ENCODE peak calls at places on chromosomes 13 and 19, in ten cellular contexts. Z is stomach, B is testis, Q is tibial nerve, X is K562, C is ovary, T is breast epithelium, F is IMR-90, K is heart left ventricle, S is uterus. H is an unnamed sample. For H3K4me1, the result is how much of the 10 kb centered on the place peaks cover.

GRCh38 chr13:22454586-22454985 is 726.2 kb upstream of the SGCG start:
- DNase-seq in Z (no peak), B (no peak), Q (no peak), X (no peak), C (no peak), T (no peak), F (no peak), K (no peak), S (no peak), H (no peak)

GRCh38 chr13:112760931-112761330 is 71.1 kb downstream of the ATP11A start:
- DNase-seq in Z (no peak), B (no peak), Q (no peak), X (no peak), C (no peak), T (no peak), F (no peak), K (no peak), S (no peak), H (no peak)

GRCh38 chr19:12872255-12872654 is 9.0 kb downstream of the DNASE2 start:
- DNase-seq in Z (no peak), B (no peak), Q (no peak), X (no peak), C (no peak), T (no peak), F (no peak), K (no peak), S (no peak), H (no peak)

GRCh38 chr19:39949026-39949747 is 14.8 kb upstream of the FCGBP start:
- DNase-seq in Z (peak), B (no peak), Q (no peak), X (no peak), C (no peak), T (no peak), F (no peak), K (no peak), S (no peak), H (no peak)

GRCh38 chr13:77523386-77523785 is 12.1 kb upstream of the SCEL start:
- DNase-seq in Z (no peak), B (no peak), Q (no peak), X (no peak), C (no peak), T (no peak), F (no peak), K (no peak), S (no peak), H (no peak)

GRCh38 chr13:29453657-29454056 is 141.8 kb downstream of the SLC7A1 start:
- DNase-seq in Z (no peak), B (no peak), Q (no peak), X (no peak), C (no peak), T (no peak), F (no peak), K (no peak), S (no peak), H (no peak)

GRCh38 chr13:21606251-21606650 is 2.3 kb upstream of the MICU2 start:
- DNase-seq in Z (no peak), B (no peak), Q (no peak), X (no peak), C (no peak), T (no peak), F (no peak), K (no peak), S (no peak), H (no peak)

GRCh38 chr19:15672580-15673175 is at the start of gene CYP4F12:
- DNase-seq in Z (peak), B (peak), Q (peak), X (peak), C (peak), T (peak), F (no peak), K (peak), S (peak), H (peak)

GRCh38 chr13:28872427-28873176 is 52.5 kb downstream of the MTUS2 start:
- DNase-seq in Z (no peak), B (no peak), Q (no peak), X (no peak), C (no peak), T (no peak), F (no peak), K (no peak), S (no peak), H (no peak)

GRCh38 chr13:46687810-46688209 is 109.2 kb downstream of the ESD start:
- DNase-seq in Z (no peak), B (no peak), Q (no peak), X (no peak), C (no peak), T (no peak), F (peak), K (peak), S (no peak), H (peak)

GRCh38 chr13:54226866-54227265 is 1198.3 kb downstream of the OLFM4 start:
- DNase-seq in Z (no peak), B (no peak), Q (no peak), X (no peak), C (no peak), T (no peak), F (no peak), K (no peak), S (no peak), H (no peak)

GRCh38 chr19:2529473-2529918 is 53.6 kb downstream of the GADD45B start:
- DNase-seq in Z (no peak), B (no peak), Q (no peak), X (no peak), C (no peak), T (peak), F (peak), K (no peak), S (no peak), H (no peak)

GRCh38 chr13:94435604-94436226 is 43.8 kb downstream of the DCT start:
- DNase-seq in Z (no peak), B (no peak), Q (no peak), X (peak), C (no peak), T (no peak), F (peak), K (no peak), S (no peak), H (no peak)

GRCh38 chr19:17035842-17036424 is 9.3 kb upstream of the CPAMD8 start:
- DNase-seq in Z (peak), B (no peak), Q (no peak), X (peak), C (no peak), T (no peak), F (no peak), K (peak), S (no peak), H (peak)

GRCh38 chr13:94173312-94173854 is 306.1 kb downstream of the DCT start:
- DNase-seq in Z (no peak), B (no peak), Q (no peak), X (no peak), C (no peak), T (no peak), F (peak), K (no peak), S (no peak), H (no peak)

GRCh38 chr19:5559804-5560133 is 8.0 kb downstream of the TINCR start:
- DNase-seq in Z (no peak), B (no peak), Q (no peak), X (no peak), C (no peak), T (no peak), F (no peak), K (no peak), S (no peak), H (no peak)

GRCh38 chr13:87674143-87674772 is 3.1 kb downstream of the SLITRK5 start:
- DNase-seq in Z (no peak), B (no peak), Q (no peak), X (no peak), C (no peak), T (no peak), F (no peak), K (no peak), S (no peak), H (no peak)

GRCh38 chr13:109773786-109774185 is 12.6 kb downstream of the IRS2 start:
- DNase-seq in Z (no peak), B (no peak), Q (no peak), X (no peak), C (no peak), T (no peak), F (no peak), K (no peak), S (no peak), H (no peak)

GRCh38 chr19:21101511-21102242 is 19.7 kb downstream of the ZNF714 start:
- DNase-seq in Z (no peak), B (no peak), Q (no peak), X (no peak), C (no peak), T (no peak), F (peak), K (no peak), S (no peak), H (no peak)

GRCh38 chr19:39498262-39499081 is at the start of gene DLL3:
- DNase-seq in Z (no peak), B (no peak), Q (no peak), X (peak), C (no peak), T (no peak), F (peak), K (no peak), S (no peak), H (no peak)

GRCh38 chr13:110546933-110547332 is 14.6 kb downstream of the RAB20 start:
- DNase-seq in Z (peak), B (peak), Q (peak), X (no peak), C (peak), T (peak), F (peak), K (peak), S (peak), H (peak)

GRCh38 chr13:43377955-43378354 is 354.6 kb downstream of the DNAJC15 start:
- DNase-seq in Z (peak), B (no peak), Q (no peak), X (no peak), C (no peak), T (no peak), F (peak), K (no peak), S (no peak), H (peak)

GRCh38 chr13:69107436-69107835 is 1000.2 kb upstream of the ATXN8OS start:
- DNase-seq in Z (no peak), B (no peak), Q (no peak), X (no peak), C (no peak), T (no peak), F (no peak), K (no peak), S (no peak), H (no peak)

GRCh38 chr13:99345345-99345744 is 38.1 kb upstream of the GPR183 start:
- DNase-seq in Z (no peak), B (no peak), Q (no peak), X (no peak), C (no peak), T (no peak), F (no peak), K (no peak), S (no peak), H (no peak)

GRCh38 chr13:99344610-99345208 is 37.5 kb upstream of the GPR183 start:
- DNase-seq in Z (no peak), B (no peak), Q (no peak), X (no peak), C (no peak), T (no peak), F (no peak), K (no peak), S (no peak), H (no peak)

GRCh38 chr13:99346328-99347070 is 39.3 kb upstream of the GPR183 start:
- DNase-seq in Z (no peak), B (no peak), Q (no peak), X (no peak), C (no peak), T (no peak), F (no peak), K (no peak), S (no peak), H (no peak)

GRCh38 chr13:99347911-99348451 is 40.8 kb upstream of the GPR183 start:
- DNase-seq in Z (no peak), B (no peak), Q (no peak), X (no peak), C (no peak), T (no peak), F (no peak), K (no peak), S (no peak), H (no peak)

DNA sequence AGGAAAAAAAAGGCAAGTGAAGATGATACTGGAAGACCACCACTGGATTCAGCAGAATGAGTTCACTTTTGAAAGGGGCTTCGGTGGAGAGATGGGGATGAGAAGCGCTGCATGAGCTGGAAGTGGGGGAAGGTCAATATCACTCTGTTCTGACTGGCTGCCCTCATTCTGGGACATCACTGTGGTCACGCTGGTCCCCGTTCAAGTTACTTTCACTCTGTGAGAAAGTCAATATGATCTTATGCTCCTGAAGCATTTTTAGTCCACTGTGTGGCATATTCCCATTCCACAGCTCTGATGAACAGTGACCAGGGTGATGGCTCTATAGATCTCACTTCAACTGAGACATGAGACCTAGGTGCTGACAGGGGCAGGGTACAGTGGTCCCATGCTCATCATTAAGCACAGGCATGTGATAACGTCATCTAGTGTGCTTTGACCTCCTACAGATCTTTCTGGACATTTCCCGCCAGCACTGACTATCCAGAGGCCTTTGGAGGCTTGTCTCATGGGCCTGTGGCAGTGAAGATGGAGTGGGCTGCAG is 40.2 kb upstream of the GPR183 start:
- DNase-seq in Z (no peak), B (no peak), Q (no peak), X (no peak), C (no peak), T (no peak), F (no peak), K (no peak), S (no peak), H (no peak)
- TF ChIP-seq CTCF in Z (no peak), B (no peak), Q (no peak), X (no peak), C (no peak), T (no peak), F (no peak), K (no peak), S (no peak), H (no peak)

DNA sequence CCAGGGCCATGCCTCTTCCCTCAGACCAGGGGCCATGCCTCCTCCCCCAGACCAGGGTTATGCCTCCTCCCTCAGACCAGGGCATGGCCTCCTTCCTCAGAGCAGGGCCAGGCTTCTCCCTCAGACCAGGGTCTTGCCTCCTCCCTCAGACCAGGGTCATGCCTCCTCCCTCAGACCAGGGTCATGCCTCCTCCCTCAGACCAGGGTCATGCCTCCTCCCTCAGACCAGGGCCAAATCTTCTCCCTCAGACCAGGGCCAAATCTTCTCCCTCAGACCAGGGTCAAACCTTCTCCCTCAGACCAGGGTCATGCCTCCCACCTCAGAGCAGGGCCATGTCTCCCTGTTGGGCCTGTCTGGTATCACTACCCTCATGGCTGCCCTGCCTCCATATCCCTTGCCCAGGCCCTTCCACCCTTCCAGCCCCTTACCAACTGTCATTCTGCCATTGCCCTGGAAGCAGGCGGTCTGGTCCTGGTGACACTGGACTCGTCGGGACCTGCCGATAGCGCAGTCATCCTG is 4.2 kb downstream of the LYPD5 start:
- DNase-seq in Z (no peak), B (no peak), Q (no peak), X (no peak), C (no peak), T (no peak), F (no peak), K (no peak), S (no peak), H (no peak)
- TF ChIP-seq POLR2A in Z (no peak), B (no peak), Q (no peak), X (no peak), C (no peak), T (no peak), F (no peak), K (no peak), S (no peak), H (no peak)

GRCh38 chr19:45135176-45135575 is 25.6 kb downstream of the NKPD1 start:
- DNase-seq in Z (no peak), B (no peak), Q (no peak), X (no peak), C (no peak), T (no peak), F (no peak), K (no peak), S (no peak), H (no peak)

GRCh38 chr19:45138303-45138751 is 22.5 kb downstream of the NKPD1 start:
- DNase-seq in Z (no peak), B (no peak), Q (no peak), X (peak), C (no peak), T (no peak), F (no peak), K (no peak), S (no peak), H (no peak)

GRCh38 chr19:45137179-45137761 is 23.5 kb downstream of the NKPD1 start:
- DNase-seq in Z (no peak), B (no peak), Q (no peak), X (no peak), C (no peak), T (no peak), F (no peak), K (peak), S (no peak), H (no peak)

GRCh38 chr19:45139286-45140143 is 21.3 kb downstream of the NKPD1 start:
- DNase-seq in Z (no peak), B (no peak), Q (no peak), X (no peak), C (no peak), T (no peak), F (no peak), K (no peak), S (no peak), H (no peak)

GRCh38 chr19:45136507-45137178 is 24.1 kb downstream of the NKPD1 start:
- DNase-seq in Z (no peak), B (no peak), Q (no peak), X (no peak), C (no peak), T (no peak), F (no peak), K (no peak), S (no peak), H (no peak)
- H3K4me1 ChIP-seq in Z (under half), B (under half), Q (under half), X (under half), C (under half), T (under half), F (under half), K (under half), S (under half), H (under half)

DNA sequence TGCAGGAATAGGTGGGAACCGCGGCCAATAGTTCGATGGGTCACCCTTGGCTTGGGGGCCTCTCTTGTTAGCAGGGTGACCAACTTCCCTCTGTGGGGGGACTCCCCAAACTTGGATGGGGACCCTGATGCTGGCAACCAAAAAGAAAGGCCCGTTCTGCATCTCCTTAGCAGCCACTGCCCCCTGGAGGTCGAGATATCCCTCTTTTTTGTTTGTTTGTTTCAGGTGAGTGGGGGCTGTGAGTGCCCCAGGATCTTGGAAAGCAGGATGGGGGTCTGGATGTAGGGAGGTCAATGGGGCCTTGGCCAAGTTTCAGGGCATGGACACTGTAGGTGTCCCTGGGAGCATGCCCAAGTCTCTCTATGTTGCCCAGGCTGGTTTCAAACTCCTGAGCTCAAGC is 7.7 kb upstream of the CRTC1 start:
- DNase-seq in Z (no peak), B (no peak), Q (no peak), X (peak), C (no peak), T (no peak), F (no peak), K (no peak), S (no peak), H (no peak)
- TF ChIP-seq CTCF in Z (no peak), B (peak), Q (peak), X (peak), C (no peak), T (no peak), F (peak), K (peak), S (no peak), H (peak)

DNA sequence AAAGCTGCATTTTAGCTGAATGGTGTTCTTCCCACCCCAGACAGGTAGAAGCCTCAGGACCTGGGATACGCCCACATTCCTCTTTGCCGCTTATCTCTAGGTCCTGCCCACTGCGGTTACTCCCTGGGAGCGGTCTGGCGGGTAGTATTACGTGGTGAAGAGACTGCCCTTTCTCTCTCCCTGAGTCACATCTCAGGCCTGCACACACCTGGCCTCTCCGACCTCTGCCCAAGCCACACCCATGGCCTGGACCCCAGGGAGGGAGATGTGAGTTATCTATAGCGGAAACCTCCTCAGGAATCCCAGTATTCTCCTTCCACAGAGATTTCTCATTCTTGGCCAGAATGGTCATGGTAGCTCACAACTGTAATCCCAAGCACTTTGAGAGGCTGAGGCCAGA is 17.3 kb downstream of the RHPN2 start:
- DNase-seq in Z (peak), B (no peak), Q (no peak), X (peak), C (no peak), T (peak), F (no peak), K (no peak), S (no peak), H (peak)
- TF ChIP-seq POLR2A in Z (no peak), B (no peak), Q (no peak), X (no peak), C (no peak), T (no peak), F (no peak), K (no peak), S (no peak), H (peak)

DNA sequence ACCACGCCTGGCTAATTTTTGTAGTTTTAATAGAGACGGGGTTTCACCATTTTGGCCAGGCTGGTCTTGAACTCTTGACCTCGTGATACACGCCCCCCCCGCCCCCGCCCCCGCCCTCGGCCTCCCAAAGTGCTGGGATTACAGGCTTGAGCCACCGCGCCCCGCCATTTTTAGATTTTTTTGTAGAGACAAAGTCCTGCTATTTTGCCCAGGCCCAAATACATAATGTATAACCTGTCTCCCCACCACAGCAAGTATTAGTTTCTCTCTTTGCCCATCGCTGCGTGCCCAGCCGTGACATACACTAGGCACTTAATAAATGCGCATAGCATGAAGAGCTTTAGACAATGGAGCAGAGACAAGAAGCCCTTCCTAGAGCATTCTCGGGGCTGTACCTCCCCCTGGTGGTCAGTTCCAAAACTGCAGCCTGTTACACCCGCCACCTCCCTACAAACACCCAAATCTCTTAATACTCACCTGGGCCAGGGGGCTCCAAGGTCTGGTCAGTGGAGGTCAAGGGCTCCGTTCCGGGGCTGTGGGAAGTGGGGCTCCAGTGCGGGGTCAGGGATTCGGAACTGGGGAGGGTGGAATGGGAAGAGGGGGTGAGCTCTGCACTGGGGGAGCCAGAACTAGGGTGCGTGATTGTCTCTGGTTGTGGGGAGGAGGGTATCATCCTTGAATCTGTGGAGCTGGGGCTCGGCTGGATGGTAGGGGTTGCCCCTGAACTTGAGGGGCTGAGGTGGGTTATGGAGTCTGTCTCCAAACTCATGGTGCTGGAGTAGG is 22.5 kb downstream of the IQCN start:
- DNase-seq in Z (peak), B (peak), Q (peak), X (peak), C (peak), T (peak), F (peak), K (peak), S (peak), H (peak)
- H3K4me1 ChIP-seq in Z (under half), B (under half), Q (under half), X (under half), C (under half), T (under half), F (under half), K (under half), S (under half), H (under half)